ENCODE peak calls at places on chromosomes 12 and 14, in nine cellular contexts. B is endothelial cell of umbilical vein, L is A549, U is GM12891, Z is prostate gland, D is body of pancreas, J is ovary, Y is stomach, X is transverse colon. E is an unnamed sample.

GRCh38 chr14:24677956-24678355 is 44.0 kb upstream of the GZMB start:
- DNase-seq in D (no peak), U (no peak), X (no peak), Z (no peak), B (no peak), L (no peak), Y (no peak), J (no peak), E (no peak)

GRCh38 chr14:100193417-100194357 is 34.2 kb upstream of the DEGS2 start:
- DNase-seq in L (no peak), Z (peak; percentile 10), U (peak; percentile 44), D (peak; percentile 31), X (no peak), B (no peak), Y (no peak), J (no peak), E (no peak)

GRCh38 chr12:52249511-52250047 is 16.5 kb downstream of the KRT7 start:
- DNase-seq in X (no peak), Y (no peak), L (no peak), D (no peak), B (no peak), U (no peak), Z (no peak), J (no peak), E (no peak)

GRCh38 chr12:107514887-107515445 is 170.6 kb upstream of the PWP1 start:
- DNase-seq in D (no peak), J (no peak), Z (no peak), L (peak; percentile 53), Y (no peak), X (no peak), B (no peak), U (no peak), E (no peak)

GRCh38 chr14:57375156-57375555 is 15.2 kb upstream of the NAA30 start:
- DNase-seq in X (no peak), Y (no peak), D (no peak), Z (no peak), B (no peak), J (no peak), L (no peak), U (no peak), E (no peak)

GRCh38 chr12:55720894-55721444 is 776 bp downstream of the RDH5 start:
- DNase-seq in Z (peak; percentile 59), Y (peak; percentile 85), B (peak; percentile 83), L (peak; percentile 57), U (no peak), X (peak; percentile 77), J (peak; percentile 47), D (peak; percentile 77), E (peak; percentile 93)

GRCh38 chr12:25839470-25839869 is 119.0 kb upstream of the RASSF8 start:
- DNase-seq in B (peak; percentile 55), Y (no peak), L (no peak), Z (no peak), U (no peak), D (no peak), J (no peak), X (no peak), E (no peak)

GRCh38 chr12:62215506-62215905 is 44.7 kb upstream of the USP15 start:
- DNase-seq in Z (no peak), D (no peak), Y (no peak), B (no peak), J (no peak), X (no peak), U (no peak), L (no peak), E (no peak)

GRCh38 chr12:33588725-33589405 is 149.2 kb upstream of the SYT10 start:
- DNase-seq in D (no peak), X (no peak), U (no peak), J (no peak), Z (no peak), Y (no peak), B (no peak), L (no peak), E (no peak)

GRCh38 chr14:64970776-64971451 is 1.2 kb downstream of the RAB15 start:
- DNase-seq in U (no peak), J (no peak), D (no peak), X (peak; percentile 24), L (peak; percentile 23), B (peak; percentile 23), Y (no peak), Z (no peak), E (no peak)

GRCh38 chr12:6960291-6961277 is 9.4 kb downstream of the PTPN6 start:
- DNase-seq in D (no peak), Y (no peak), J (peak; percentile 28), L (no peak), Z (no peak), B (no peak), X (peak; percentile 58), U (no peak), E (no peak)

GRCh38 chr12:6961695-6962284 is 8.7 kb downstream of the PHB2 start:
- DNase-seq in J (peak; percentile 55), B (peak; percentile 61), Z (peak; percentile 60), X (peak; percentile 85), L (peak; percentile 85), Y (peak; percentile 75), U (no peak), D (peak; percentile 80), E (no peak)

GRCh38 chr12:6959376-6960290 is 8.5 kb downstream of the PTPN6 start:
- DNase-seq in B (no peak), L (no peak), X (no peak), D (no peak), U (no peak), Z (no peak), J (no peak), Y (no peak), E (peak; percentile 11)

GRCh38 chr12:6962285-6963015 is 8.0 kb downstream of the PHB2 start:
- DNase-seq in L (no peak), U (no peak), X (peak; percentile 89), Z (peak; percentile 51), Y (peak; percentile 86), D (peak; percentile 85), J (no peak), B (no peak), E (peak; percentile 19)

GRCh38 chr12:6961278-6961694 is 9.2 kb downstream of the PHB2 start:
- DNase-seq in L (no peak), U (no peak), Z (peak; percentile 58), X (peak; percentile 83), Y (peak; percentile 76), J (peak; percentile 69), D (peak; percentile 65), B (no peak), E (no peak)
- TF ChIP-seq POLR2A in L (no peak), U (no peak), Z (peak; percentile 43), X (no peak), Y (no peak), J (no peak), D (no peak), B (no peak), E (peak; percentile 39)

GRCh38 chr12:1676043-1676442 is 14.8 kb upstream of the ADIPOR2 start:
- DNase-seq in D (no peak), U (no peak), Y (no peak), Z (no peak), B (no peak), L (no peak), J (no peak), X (no peak), E (no peak)

GRCh38 chr12:1680804-1681492 is 9.9 kb upstream of the ADIPOR2 start:
- DNase-seq in D (no peak), U (no peak), L (no peak), J (no peak), X (peak; percentile 50), B (peak; percentile 95), Z (no peak), Y (no peak), E (no peak)

GRCh38 chr12:1681493-1681807 is 9.4 kb upstream of the ADIPOR2 start:
- DNase-seq in X (no peak), Y (no peak), L (no peak), J (no peak), D (no peak), U (no peak), B (no peak), Z (no peak), E (no peak)
- TF ChIP-seq POLR2A in X (no peak), Y (no peak), L (no peak), J (no peak), D (no peak), U (no peak), B (no peak), Z (no peak), E (no peak)

GRCh38 chr14:91509083-91509877 is 830 bp downstream of the PPP4R3A start:
- DNase-seq in J (peak; percentile 52), X (peak; percentile 38), Y (peak; percentile 39), L (peak; percentile 27), U (peak; percentile 31), B (peak; percentile 31), Z (peak; percentile 24), D (peak; percentile 48), E (peak; percentile 31)
- TF ChIP-seq POLR2A in J (no peak), X (peak; percentile 30), Y (no peak), L (no peak), U (peak; percentile 58), B (no peak), Z (no peak), D (peak; percentile 66), E (no peak)

DNA sequence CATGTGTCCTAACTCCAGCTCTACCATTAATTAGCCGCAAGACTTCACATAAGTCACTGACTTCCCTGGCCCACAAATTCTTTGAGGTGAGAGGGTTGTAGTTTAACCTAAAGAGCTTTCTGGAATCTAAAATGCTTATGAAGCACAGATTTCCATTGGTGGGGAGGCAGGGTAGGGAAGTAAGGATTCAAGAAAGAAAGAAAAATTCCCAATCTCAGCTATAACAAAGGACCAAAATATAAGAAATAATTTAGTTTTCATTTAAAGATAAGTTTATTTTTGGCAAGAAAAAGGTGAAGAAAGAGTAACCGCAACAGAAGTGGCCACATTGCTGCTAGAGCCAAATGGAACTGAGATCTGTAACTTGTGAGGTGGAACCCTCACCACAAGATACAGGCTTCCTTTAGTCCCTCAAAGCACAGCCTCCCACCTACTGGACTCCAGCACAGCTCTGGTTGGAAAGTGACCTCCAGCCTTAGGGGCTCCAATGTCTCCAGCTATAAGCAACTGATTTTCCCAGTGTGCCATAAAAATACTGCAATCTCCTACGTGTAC is 23.6 kb downstream of the DAD1 start:
- DNase-seq in X (no peak), Y (no peak), Z (no peak), D (no peak), B (no peak), L (no peak), J (no peak), U (no peak), E (no peak)
- TF ChIP-seq POLR2A in X (no peak), Y (no peak), Z (no peak), D (no peak), B (no peak), L (no peak), J (no peak), U (peak; percentile 34), E (no peak)

E was measured in gastrocnemius medialis.